ENCODE peak calls at places on chromosomes 6 and 20, in seven cellular contexts. Q, N, F, V, S, I and W are unnamed samples.
A peak's percentile ranks its signal among the peaks of the same experiment; 100 is the strongest.

GRCh38 chr20:14997791-14998190 is 660.4 kb upstream of the FLRT3 start:
- DNase-seq in I (no peak), F (peak; percentile 63), S (no peak), N (peak; percentile 90), Q (no peak), V (peak; percentile 72), W (peak; percentile 79)

GRCh38 chr6:7042654-7043545 is 64.9 kb upstream of the RREB1 start:
- DNase-seq in Q (peak; percentile 31), V (no peak), F (no peak), N (no peak), I (no peak), S (no peak), W (peak; percentile 40)

GRCh38 chr6:32664827-32665362 is 1.6 kb downstream of the HLA-DQB1 start:
- DNase-seq in S (no peak), I (no peak), F (no peak), N (no peak), Q (peak; percentile 21), V (no peak), W (no peak)

GRCh38 chr6:148395583-148396101 is 53.0 kb downstream of the SASH1 start:
- DNase-seq in Q (peak; percentile 76), I (no peak), F (no peak), V (no peak), S (no peak), N (no peak), W (no peak)

GRCh38 chr6:146893690-146894089 is 294.9 kb downstream of the ADGB start:
- DNase-seq in V (no peak), S (no peak), Q (no peak), N (no peak), F (no peak), I (no peak), W (no peak)

GRCh38 chr20:6613280-6613861 is 154.1 kb upstream of the BMP2 start:
- DNase-seq in V (no peak), Q (no peak), N (peak; percentile 41), I (no peak), S (no peak), F (no peak), W (no peak)

GRCh38 chr20:48822879-48823385 is 4.9 kb downstream of the PREX1 start:
- DNase-seq in I (peak; percentile 42), N (no peak), Q (no peak), S (no peak), F (no peak), V (no peak), W (no peak)

GRCh38 chr6:165663283-165663735 is 268 bp upstream of the PDE10A start:
- DNase-seq in Q (peak; percentile 68), V (no peak), N (peak; percentile 42), S (no peak), I (no peak), F (peak; percentile 28), W (peak; percentile 31)

GRCh38 chr20:32966881-32967781 is 37.1 kb downstream of the SUN5 start:
- DNase-seq in Q (no peak), S (no peak), F (no peak), V (no peak), I (peak; percentile 72), N (no peak), W (no peak)

GRCh38 chr6:100228437-100229424 is 234.7 kb upstream of the MCHR2 start:
- DNase-seq in V (no peak), N (peak; percentile 57), I (no peak), S (peak; percentile 35), F (peak; percentile 84), Q (peak; percentile 92), W (peak; percentile 73)

GRCh38 chr20:49853640-49854039 is 41.0 kb downstream of the SLC9A8 start:
- DNase-seq in I (no peak), S (peak; percentile 46), N (peak; percentile 85), Q (peak; percentile 80), F (peak; percentile 97), V (peak; percentile 47), W (peak; percentile 97)

GRCh38 chr20:55200317-55200716 is 724.9 kb downstream of the DOK5 start:
- DNase-seq in V (no peak), S (no peak), N (no peak), F (no peak), Q (no peak), I (no peak), W (no peak)

GRCh38 chr6:16063580-16063979 is 65.3 kb upstream of the MYLIP start:
- DNase-seq in F (no peak), V (no peak), N (no peak), I (no peak), S (no peak), Q (no peak), W (no peak)

GRCh38 chr20:56630086-56630493 is 984 bp downstream of the TFAP2C start:
- DNase-seq in Q (peak; percentile 11), I (no peak), S (no peak), V (no peak), F (peak; percentile 28), N (peak; percentile 80), W (peak; percentile 2)

GRCh38 chr6:147226877-147227276 is 22.7 kb downstream of the STXBP5 start:
- DNase-seq in Q (no peak), S (no peak), I (no peak), N (no peak), F (no peak), V (no peak), W (no peak)

GRCh38 chr6:44828780-44829179 is 441.3 kb downstream of the CDC5L start:
- DNase-seq in S (no peak), V (no peak), N (no peak), I (peak; percentile 5), Q (no peak), F (no peak), W (no peak)

GRCh38 chr6:148257810-148258209 is 84.8 kb upstream of the SASH1 start:
- DNase-seq in N (no peak), F (no peak), Q (no peak), S (no peak), I (no peak), V (no peak), W (no peak)

GRCh38 chr6:110514818-110515217 is 38.4 kb upstream of the SLC22A16 start:
- DNase-seq in S (no peak), I (no peak), N (no peak), V (no peak), Q (no peak), F (no peak), W (no peak)

GRCh38 chr20:23257848-23258746 is 92.5 kb upstream of the NXT1 start:
- DNase-seq in F (peak; percentile 95), I (no peak), V (peak; percentile 44), S (no peak), N (peak; percentile 95), Q (peak; percentile 96), W (peak; percentile 87)

GRCh38 chr6:33995046-33995872 is 150.6 kb downstream of the GRM4 start:
- DNase-seq in N (no peak), S (no peak), V (no peak), F (no peak), Q (no peak), I (no peak), W (no peak)

GRCh38 chr6:149211046-149211571 is 106.4 kb upstream of the TAB2 start:
- DNase-seq in V (no peak), S (no peak), I (no peak), F (peak; percentile 44), N (peak; percentile 17), Q (no peak), W (peak; percentile 82)

GRCh38 chr20:57959018-57959417 is 249.2 kb upstream of the PMEPA1 start:
- DNase-seq in I (no peak), V (no peak), N (no peak), F (no peak), S (no peak), Q (no peak), W (no peak)

GRCh38 chr6:119012521-119012920 is 65.9 kb downstream of the FAM184A start:
- DNase-seq in F (no peak), I (no peak), V (peak; percentile 4), S (no peak), Q (no peak), N (peak; percentile 50), W (no peak)

GRCh38 chr6:27893059-27893835 is 18.9 kb downstream of the OR2B2 start:
- DNase-seq in F (peak; percentile 98), N (no peak), Q (peak; percentile 97), V (peak; percentile 97), S (peak; percentile 32), I (peak; percentile 91), W (peak; percentile 99)

GRCh38 chr6:11194399-11195274 is 37.8 kb downstream of the NEDD9 start:
- DNase-seq in Q (peak; percentile 98), N (no peak), S (no peak), I (no peak), F (peak; percentile 94), V (no peak), W (peak; percentile 85)

GRCh38 chr6:166615059-166615770 is 11.8 kb downstream of the RPS6KA2 start:
- DNase-seq in F (peak; percentile 76), S (no peak), N (no peak), I (no peak), Q (peak; percentile 94), V (no peak), W (peak; percentile 75)

GRCh38 chr6:11309947-11310665 is 77.6 kb upstream of the NEDD9 start:
- DNase-seq in N (no peak), I (no peak), F (no peak), Q (no peak), V (no peak), S (no peak), W (no peak)

GRCh38 chr20:46130534-46130933 is 12.4 kb downstream of the CD40 start:
- DNase-seq in F (no peak), V (no peak), S (no peak), I (no peak), N (no peak), Q (no peak), W (no peak)

GRCh38 chr6:84282566-84282965 is 55.1 kb upstream of the CEP162 start:
- DNase-seq in S (no peak), I (no peak), Q (no peak), V (peak; percentile 10), F (no peak), N (peak; percentile 40), W (no peak)

GRCh38 chr6:7414811-7415210 is 25.2 kb downstream of the RIOK1 start:
- DNase-seq in I (no peak), S (no peak), N (no peak), V (no peak), Q (no peak), F (peak; percentile 96), W (peak; percentile 97)

GRCh38 chr6:35497571-35498406 is 910 bp upstream of the TEAD3 start:
- DNase-seq in S (no peak), N (peak; percentile 43), V (peak; percentile 83), I (peak; percentile 19), Q (no peak), F (peak; percentile 62), W (peak; percentile 54)

GRCh38 chr6:55782275-55782674 is 93.1 kb downstream of the BMP5 start:
- DNase-seq in N (no peak), S (no peak), Q (no peak), F (no peak), V (no peak), I (no peak), W (no peak)

GRCh38 chr20:889110-889509 is 27.0 kb downstream of the ANGPT4 start:
- DNase-seq in F (no peak), Q (no peak), V (no peak), N (no peak), S (no peak), I (no peak), W (no peak)

GRCh38 chr20:20024942-20025341 is 7.8 kb downstream of the NAA20 start:
- DNase-seq in I (no peak), S (no peak), Q (no peak), N (no peak), F (peak; percentile 72), V (no peak), W (peak; percentile 85)

GRCh38 chr20:47129306-47129705 is 227.2 kb downstream of the ZMYND8 start:
- DNase-seq in V (no peak), F (no peak), Q (no peak), I (no peak), N (no peak), S (no peak), W (no peak)